ENCODE peak calls at places on chromosomes 11 and 22, in ten cellular contexts. J is psoas muscle, A is GM23248, I is H4, W is AG10803, L is fibroblast of mammary gland, G is NB4, M is HuH-7, B is Kasumi-1, D is AG09309. K is an unnamed sample.

GRCh38 chr22:41573677-41574264 is 13.0 kb downstream of the CSDC2 start:
- DNase-seq in J (no peak), A (no peak), I (no peak), W (no peak), L (no peak), G (no peak), M (no peak), B (no peak), D (no peak), K (no peak)

GRCh38 chr11:65180877-65181568 is 705 bp upstream of the CAPN1 start:
- DNase-seq in J (peak), A (peak), I (peak), W (peak), L (peak), G (peak), M (peak), B (peak), D (no peak), K (peak)

GRCh38 chr11:71251761-71252433 is 480 bp downstream of the SHANK2 start:
- DNase-seq in J (no peak), A (peak), I (no peak), W (no peak), L (no peak), G (peak), M (peak), B (no peak), D (no peak), K (peak)

GRCh38 chr11:63937713-63938480 is 905 bp upstream of the NAA40 start:
- DNase-seq in J (no peak), A (no peak), I (no peak), W (no peak), L (no peak), G (peak), M (no peak), B (no peak), D (no peak), K (no peak)

GRCh38 chr11:16879690-16880089 is 134.5 kb downstream of the PLEKHA7 start:
- DNase-seq in J (no peak), A (peak), I (no peak), W (no peak), L (peak), G (no peak), M (no peak), B (no peak), D (no peak), K (no peak)

GRCh38 chr11:61007971-61008896 is 36.8 kb downstream of the CD6 start:
- DNase-seq in J (no peak), A (no peak), I (no peak), W (no peak), L (no peak), G (no peak), M (no peak), B (no peak), D (no peak), K (no peak)

GRCh38 chr11:2549876-2550605 is 105.2 kb downstream of the KCNQ1 start:
- DNase-seq in J (peak), A (no peak), I (no peak), W (no peak), L (no peak), G (no peak), M (no peak), B (no peak), D (no peak), K (no peak)

GRCh38 chr22:24423519-24424000 is 3.8 kb upstream of the ADORA2A start:
- DNase-seq in J (peak), A (peak), I (no peak), W (no peak), L (no peak), G (peak), M (peak), B (no peak), D (no peak), K (peak)

GRCh38 chr22:39617342-39617741 is 46.8 kb downstream of the CACNA1I start:
- DNase-seq in J (no peak), A (no peak), I (no peak), W (no peak), L (no peak), G (no peak), M (no peak), B (no peak), D (no peak), K (no peak)

GRCh38 chr22:49347376-49347775 is 480.3 kb downstream of the BRD1 start:
- DNase-seq in J (peak), A (no peak), I (no peak), W (no peak), L (no peak), G (no peak), M (no peak), B (no peak), D (no peak), K (no peak)

GRCh38 chr22:17994424-17995108 is 29.8 kb downstream of the MICAL3 start:
- DNase-seq in J (no peak), A (no peak), I (no peak), W (no peak), L (no peak), G (no peak), M (no peak), B (no peak), D (no peak), K (no peak)

GRCh38 chr11:118883368-118884071 is at the start of gene CXCR5:
- DNase-seq in J (peak), A (no peak), I (no peak), W (no peak), L (no peak), G (no peak), M (no peak), B (no peak), D (no peak), K (no peak)

GRCh38 chr11:102530558-102530957 is at the start of gene MMP7:
- DNase-seq in J (no peak), A (peak), I (peak), W (peak), L (peak), G (peak), M (no peak), B (peak), D (no peak), K (no peak)

GRCh38 chr11:13889566-13890214 is 72.8 kb upstream of the SPON1 start:
- DNase-seq in J (no peak), A (no peak), I (no peak), W (no peak), L (no peak), G (no peak), M (no peak), B (no peak), D (no peak), K (no peak)

GRCh38 chr11:22875869-22876473 is 15.7 kb upstream of the CCDC179 start:
- DNase-seq in J (no peak), A (peak), I (peak), W (peak), L (peak), G (peak), M (peak), B (peak), D (peak), K (peak)

GRCh38 chr11:125315088-125315740 is 150.7 kb downstream of the PKNOX2 start:
- DNase-seq in J (peak), A (peak), I (peak), W (no peak), L (no peak), G (no peak), M (no peak), B (no peak), D (no peak), K (peak)

GRCh38 chr11:133900176-133901105 is 55.1 kb upstream of the SPATA19 start:
- DNase-seq in J (no peak), A (no peak), I (no peak), W (no peak), L (no peak), G (no peak), M (no peak), B (no peak), D (no peak), K (no peak)

GRCh38 chr11:59556883-59557205 is 45.5 kb downstream of the OR4D9 start:
- DNase-seq in J (no peak), A (peak), I (peak), W (no peak), L (peak), G (peak), M (no peak), B (peak), D (no peak), K (no peak)

GRCh38 chr11:65412271-65413076 is 10.1 kb upstream of the NEAT1 start:
- DNase-seq in J (peak), A (no peak), I (no peak), W (no peak), L (no peak), G (peak), M (no peak), B (no peak), D (no peak), K (peak)

GRCh38 chr11:33984682-33985389 is 66.7 kb upstream of the CAPRIN1 start:
- DNase-seq in J (no peak), A (peak), I (no peak), W (no peak), L (peak), G (peak), M (no peak), B (peak), D (no peak), K (no peak)

GRCh38 chr22:26322179-26322905 is 106.7 kb upstream of the ASPHD2 start:
- DNase-seq in J (peak), A (peak), I (peak), W (peak), L (peak), G (no peak), M (no peak), B (no peak), D (peak), K (no peak)

GRCh38 chr22:20979243-20979809 is 2.8 kb upstream of the LZTR1 start:
- DNase-seq in J (peak), A (peak), I (no peak), W (peak), L (peak), G (no peak), M (no peak), B (no peak), D (no peak), K (peak)

GRCh38 chr11:113440816-113441215 is 34.4 kb downstream of the DRD2 start:
- DNase-seq in J (no peak), A (no peak), I (no peak), W (no peak), L (no peak), G (no peak), M (no peak), B (no peak), D (no peak), K (no peak)

GRCh38 chr22:44399906-44400762 is 87.4 kb upstream of the SHISAL1 start:
- DNase-seq in J (peak), A (no peak), I (no peak), W (no peak), L (no peak), G (no peak), M (no peak), B (no peak), D (no peak), K (no peak)

GRCh38 chr11:85826096-85826855 is 15.3 kb upstream of the SYTL2 start:
- DNase-seq in J (no peak), A (peak), I (no peak), W (peak), L (peak), G (no peak), M (peak), B (peak), D (no peak), K (peak)

GRCh38 chr11:75369846-75370245 is 18.4 kb upstream of the ARRB1 start:
- DNase-seq in J (no peak), A (no peak), I (no peak), W (no peak), L (no peak), G (peak), M (no peak), B (peak), D (no peak), K (no peak)

GRCh38 chr11:112822478-112823274 is 138.5 kb upstream of the NCAM1 start:
- DNase-seq in J (no peak), A (no peak), I (no peak), W (no peak), L (no peak), G (no peak), M (no peak), B (no peak), D (no peak), K (no peak)

K was measured in heart right ventricle.